ENCODE peak calls at places on chromosomes 5 and 9, in four cellular contexts. V is astrocyte, U is GM12865, N is upper lobe of right lung. H is an unnamed sample.

GRCh38 chr5:145937432-145938250 is 1.3 kb downstream of the SH3RF2 start:
- DNase-seq in V (peak; percentile 79), N (peak; percentile 58), U (peak; percentile 22), H (no peak)

GRCh38 chr9:124428751-124429529 is 13.7 kb upstream of the PSMB7 start:
- DNase-seq in U (no peak), N (no peak), V (no peak), H (no peak)

GRCh38 chr5:158852622-158853021 is 247.1 kb downstream of the EBF1 start:
- DNase-seq in V (no peak), U (peak; percentile 68), N (no peak), H (no peak)

GRCh38 chr5:6359941-6360683 is 18.2 kb downstream of the MED10 start:
- DNase-seq in N (no peak), V (no peak), U (no peak), H (peak; percentile 72)

GRCh38 chr5:134530375-134531077 is 5.1 kb downstream of the JADE2 start:
- DNase-seq in N (no peak), V (no peak), U (no peak), H (no peak)

GRCh38 chr5:125587631-125588030 is 835.6 kb upstream of the GRAMD2B start:
- DNase-seq in N (no peak), V (no peak), U (no peak), H (no peak)

GRCh38 chr5:132012385-132013005 is 1.0 kb upstream of the ACSL6 start:
- DNase-seq in V (peak; percentile 48), U (no peak), N (peak; percentile 73), H (peak; percentile 91)

GRCh38 chr9:73151653-73152382 is at the start of gene ANXA1:
- DNase-seq in N (no peak), V (peak; percentile 87), U (no peak), H (no peak)

GRCh38 chr5:111999286-111999685 is 242.3 kb upstream of the NREP start:
- DNase-seq in U (no peak), V (peak; percentile 97), N (no peak), H (no peak)

GRCh38 chr9:22452415-22453010 is 5.9 kb downstream of the DMRTA1 start:
- DNase-seq in U (peak; percentile 41), V (no peak), N (peak; percentile 63), H (no peak)

GRCh38 chr5:82749453-82749852 is 327.7 kb downstream of the TMEM167A start:
- DNase-seq in N (no peak), V (peak; percentile 25), U (no peak), H (no peak)

GRCh38 chr9:89187541-89187940 is 8.9 kb upstream of the SHC3 start:
- DNase-seq in V (no peak), N (no peak), U (no peak), H (no peak)

GRCh38 chr5:1294839-1295649 is at the start of gene TERT:
- DNase-seq in V (no peak), N (peak; percentile 67), U (no peak), H (no peak)

GRCh38 chr5:59489551-59489950 is 404.0 kb downstream of the PDE4D start:
- DNase-seq in N (no peak), V (no peak), U (no peak), H (no peak)

GRCh38 chr9:2778816-2779215 is 61.5 kb downstream of the KCNV2 start:
- DNase-seq in N (no peak), V (no peak), U (no peak), H (no peak)

GRCh38 chr5:160805376-160805775 is 46.6 kb downstream of the ATP10B start:
- DNase-seq in U (no peak), V (no peak), N (no peak), H (no peak)

GRCh38 chr9:136084191-136084944 is 10.7 kb downstream of the NACC2 start:
- DNase-seq in V (no peak), U (no peak), N (peak; percentile 59), H (no peak)

GRCh38 chr5:68479524-68479923 is 264.0 kb downstream of the PIK3R1 start:
- DNase-seq in N (no peak), U (no peak), V (no peak), H (no peak)

GRCh38 chr5:149035282-149035882 is 27.5 kb downstream of the SH3TC2 start:
- DNase-seq in U (peak; percentile 67), V (peak; percentile 41), N (peak; percentile 85), H (peak; percentile 92)

GRCh38 chr5:172010278-172010677 is 3.8 kb upstream of the FBXW11 start:
- DNase-seq in U (no peak), V (peak; percentile 22), N (no peak), H (no peak)

GRCh38 chr9:93900436-93900819 is 54.7 kb downstream of the BARX1 start:
- DNase-seq in V (no peak), N (no peak), U (no peak), H (no peak)

DNA sequence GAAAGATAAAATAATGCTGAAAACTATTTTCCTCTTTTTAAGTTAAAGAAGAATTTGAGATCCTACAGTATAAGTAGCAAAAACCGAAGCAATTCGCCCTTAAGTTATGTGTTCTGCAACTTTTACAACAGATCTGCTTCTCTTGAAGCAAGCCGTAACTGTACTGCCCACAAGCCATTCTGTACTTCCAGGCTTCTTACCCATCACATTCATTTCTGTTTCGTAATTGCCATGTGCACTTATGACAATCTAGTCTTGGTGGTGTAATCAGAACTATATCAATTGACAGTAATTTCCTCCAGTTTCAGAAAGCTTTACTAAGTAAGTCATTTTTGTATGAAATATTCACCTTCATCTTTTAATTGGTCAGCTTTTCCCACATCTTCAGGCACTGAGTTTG is 13.8 kb downstream of the SGTB start:
- DNase-seq in N (no peak), V (no peak), U (no peak), H (no peak)
- TF ChIP-seq CTCF in N (no peak), V (no peak), U (no peak), H (no peak)

GRCh38 chr5:30957591-30957990 is 235.9 kb upstream of the CDH6 start:
- DNase-seq in U (no peak), V (no peak), N (no peak), H (no peak)

GRCh38 chr5:30959238-30959637 is 234.2 kb upstream of the CDH6 start:
- DNase-seq in U (no peak), V (no peak), N (no peak), H (no peak)

GRCh38 chr5:30960041-30960440 is 233.4 kb upstream of the CDH6 start:
- DNase-seq in N (no peak), V (no peak), U (no peak), H (no peak)

DNA sequence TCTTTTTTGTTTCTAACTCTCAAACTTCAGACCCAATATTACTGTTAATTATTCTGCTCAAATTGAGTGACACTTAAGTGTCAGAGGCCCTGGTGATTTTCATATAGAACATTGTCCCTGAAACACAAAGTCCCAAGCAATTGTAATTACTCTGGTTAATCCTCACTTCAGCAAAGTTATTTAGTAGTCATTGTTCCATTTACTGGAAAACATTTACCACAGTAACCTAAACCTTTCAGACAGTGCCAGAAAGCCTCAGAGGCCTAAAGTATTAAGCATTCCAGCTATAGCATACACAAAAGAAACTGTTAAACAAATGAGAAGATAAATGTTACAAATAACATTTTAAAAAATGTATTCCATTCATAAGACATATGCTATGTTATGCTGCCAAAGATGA is 237.2 kb upstream of the CDH6 start:
- DNase-seq in V (no peak), U (no peak), N (no peak), H (no peak)
- TF ChIP-seq CTCF in V (no peak), U (no peak), N (no peak), H (no peak)

GRCh38 chr9:6944093-6944551 is 186.3 kb downstream of the KDM4C start:
- DNase-seq in V (peak; percentile 86), N (no peak), U (no peak), H (no peak)
- TF ChIP-seq CTCF in V (no peak), N (no peak), U (no peak), H (peak; percentile 20)

GRCh38 chr5:53335115-53335514 is 145.3 kb upstream of the FST start:
- DNase-seq in N (no peak), U (no peak), V (no peak), H (no peak)
- TF ChIP-seq CTCF in N (no peak), U (no peak), V (no peak), H (peak; percentile 38)

GRCh38 chr9:77469515-77470197 is 178.5 kb downstream of the GNA14 start:
- DNase-seq in U (no peak), V (peak; percentile 96), N (no peak), H (no peak)

GRCh38 chr9:77460938-77461337 is 187.2 kb downstream of the GNA14 start:
- DNase-seq in V (no peak), N (no peak), U (no peak), H (no peak)

GRCh38 chr9:77462066-77462465 is 186.1 kb downstream of the GNA14 start:
- DNase-seq in U (no peak), V (no peak), N (no peak), H (no peak)

DNA sequence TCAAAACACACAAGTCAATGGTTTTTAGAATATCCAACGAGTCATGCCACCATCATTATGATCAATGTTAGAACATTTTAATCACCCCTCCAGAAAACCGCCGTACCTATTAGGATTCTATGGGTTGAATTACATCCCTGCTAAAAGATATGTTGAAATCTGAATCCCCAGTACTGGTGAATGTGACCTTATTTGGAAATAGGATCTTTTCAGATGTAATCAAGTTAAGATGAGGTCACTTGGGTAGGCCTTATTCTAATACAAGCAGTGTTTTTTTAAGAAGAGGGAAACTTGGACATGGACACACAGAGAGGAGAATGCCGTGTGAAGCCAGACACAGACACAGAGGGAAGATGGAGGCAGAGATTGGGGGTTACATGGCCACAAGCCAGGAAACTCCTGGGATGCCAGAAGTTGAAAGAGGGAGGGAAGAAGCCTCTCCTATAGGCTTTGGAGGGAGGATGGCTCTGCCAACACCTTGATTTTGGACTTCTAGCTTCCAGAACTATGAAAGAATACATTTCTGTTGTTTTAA is 183.5 kb downstream of the GNA14 start:
- DNase-seq in V (peak; percentile 68), U (no peak), N (no peak), H (no peak)
- TF ChIP-seq CTCF in V (no peak), U (no peak), N (no peak), H (no peak)

DNA sequence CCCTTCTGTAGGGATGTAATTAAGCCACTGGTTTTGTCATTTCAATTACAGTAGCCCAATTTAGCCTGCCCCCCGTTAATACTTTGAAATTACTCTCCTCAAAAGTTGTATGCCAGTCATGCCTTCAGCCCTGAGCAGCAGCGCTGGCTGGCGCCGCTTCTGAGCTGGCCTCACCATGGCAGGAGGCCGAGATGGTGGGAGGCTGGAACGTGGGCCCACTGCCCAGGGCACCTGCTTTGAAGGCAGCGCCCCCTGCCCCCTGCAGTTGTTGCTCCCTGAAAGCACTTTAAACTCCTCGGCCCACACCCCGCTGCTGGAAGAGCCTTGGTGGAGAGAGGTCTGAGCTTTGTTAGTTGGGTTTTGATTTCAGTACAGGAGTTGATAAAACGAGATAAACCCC is 9.2 kb downstream of the MVB12B start:
- DNase-seq in N (no peak), U (no peak), V (no peak), H (no peak)
- TF ChIP-seq CTCF in N (no peak), U (no peak), V (no peak), H (no peak)

H was measured in osteocyte.